ENCODE peak calls at places on chromosomes 6 and 20, in nine cellular contexts. B is IMR-90; S is stimulated activated CD4-positive, alpha-beta T cell treated with anti-CD3 and anti-CD28 coated beads, Interleukin-1b, Interleukin-23, amount 100 ng/mL, for 24 hours; Q is putamen; L is midbrain; O is CD4-positive, alpha-beta memory T cell; H is mucosa of gallbladder; E is PC-9; U is heart left ventricle. R is an unnamed sample.

GRCh38 chr6:161671117-161671516 is 397.3 kb upstream of the AGPAT4 start:
- DNase-seq in B (no peak), S (no peak), Q (no peak), L (no peak), O (no peak), H (no peak), E (no peak), U (no peak), R (no peak)

GRCh38 chr20:46939031-46939430 is 44.4 kb downstream of the EYA2 start:
- DNase-seq in B (no peak), S (no peak), Q (no peak), L (no peak), O (no peak), H (no peak), E (no peak), U (no peak), R (peak; percentile 21)

GRCh38 chr20:50569864-50570836 is 60.0 kb downstream of the PTPN1 start:
- DNase-seq in B (peak; percentile 37), S (no peak), Q (no peak), L (no peak), O (peak; percentile 34), H (no peak), E (peak; percentile 20), U (no peak), R (no peak)

GRCh38 chr6:168387911-168388310 is 53.1 kb upstream of the SMOC2 start:
- DNase-seq in B (no peak), S (no peak), Q (no peak), L (no peak), O (no peak), H (no peak), E (no peak), U (no peak), R (no peak)

GRCh38 chr20:40771848-40772247 is 82.8 kb upstream of the MAFB start:
- DNase-seq in B (no peak), S (no peak), Q (no peak), L (no peak), O (no peak), H (no peak), E (no peak), U (no peak), R (no peak)

GRCh38 chr20:31260326-31260932 is 3.0 kb downstream of the DEFB115 start:
- DNase-seq in B (no peak), S (no peak), Q (no peak), L (no peak), O (no peak), H (no peak), E (peak; percentile 9), U (no peak), R (peak; percentile 48)

GRCh38 chr6:41036601-41037000 is 2.4 kb downstream of the UNC5CL start:
- DNase-seq in B (no peak), S (no peak), Q (no peak), L (no peak), O (no peak), H (no peak), E (no peak), U (no peak), R (no peak)

GRCh38 chr20:1823421-1823892 is 71.8 kb upstream of the SIRPA start:
- DNase-seq in B (no peak), S (no peak), Q (no peak), L (no peak), O (no peak), H (no peak), E (no peak), U (no peak), R (no peak)

GRCh38 chr6:170122676-170123075 is 168.2 kb downstream of the DLL1 start:
- DNase-seq in B (no peak), S (no peak), Q (no peak), L (no peak), O (no peak), H (no peak), E (no peak), U (peak; percentile 15), R (no peak)

GRCh38 chr6:89925826-89926225 is 31.6 kb downstream of the GJA10 start:
- DNase-seq in B (peak; percentile 21), S (no peak), Q (no peak), L (no peak), O (no peak), H (no peak), E (no peak), U (no peak), R (no peak)

GRCh38 chr6:43493833-43494232 is 16.3 kb downstream of the LRRC73 start:
- DNase-seq in B (no peak), S (no peak), Q (no peak), L (peak; percentile 27), O (no peak), H (no peak), E (no peak), U (no peak), R (no peak)

GRCh38 chr6:126143650-126144260 is 157.4 kb downstream of the TRMT11 start:
- DNase-seq in B (no peak), S (no peak), Q (peak; percentile 38), L (peak; percentile 31), O (no peak), H (no peak), E (no peak), U (no peak), R (no peak)

GRCh38 chr6:136334853-136335252 is 45.2 kb upstream of the BCLAF1 start:
- DNase-seq in B (no peak), S (no peak), Q (no peak), L (no peak), O (no peak), H (no peak), E (no peak), U (no peak), R (no peak)

GRCh38 chr6:52063584-52064400 is 23.6 kb downstream of the PKHD1 start:
- DNase-seq in B (peak; percentile 30), S (peak; percentile 8), Q (no peak), L (peak; percentile 22), O (peak; percentile 59), H (peak; percentile 47), E (no peak), U (no peak), R (peak; percentile 48)

GRCh38 chr6:169898788-169899480 is 147.5 kb downstream of the ERMARD start:
- DNase-seq in B (no peak), S (no peak), Q (peak; percentile 42), L (no peak), O (no peak), H (no peak), E (no peak), U (peak; percentile 30), R (no peak)

GRCh38 chr6:81166770-81167169 is 585.7 kb downstream of the TENT5A start:
- DNase-seq in B (peak; percentile 28), S (no peak), Q (no peak), L (no peak), O (no peak), H (peak; percentile 20), E (no peak), U (no peak), R (no peak)

GRCh38 chr6:85552652-85553051 is 41.0 kb downstream of the SNX14 start:
- DNase-seq in B (no peak), S (no peak), Q (no peak), L (no peak), O (no peak), H (no peak), E (no peak), U (no peak), R (no peak)

GRCh38 chr6:52815167-52816092 is 11.8 kb upstream of the GSTA1 start:
- DNase-seq in B (peak; percentile 50), S (peak; percentile 8), Q (peak; percentile 4), L (peak; percentile 6), O (peak; percentile 22), H (peak; percentile 52), E (peak; percentile 51), U (peak; percentile 23), R (peak; percentile 61)

GRCh38 chr20:2032168-2032567 is 38.3 kb upstream of the PDYN start:
- DNase-seq in B (no peak), S (no peak), Q (peak; percentile 66), L (no peak), O (no peak), H (no peak), E (no peak), U (no peak), R (no peak)

GRCh38 chr6:169395080-169395805 is 141.6 kb upstream of the THBS2 start:
- DNase-seq in B (no peak), S (no peak), Q (no peak), L (no peak), O (no peak), H (no peak), E (no peak), U (no peak), R (no peak)

GRCh38 chr20:49803418-49803817 is 9.2 kb upstream of the SLC9A8 start:
- DNase-seq in B (no peak), S (no peak), Q (no peak), L (no peak), O (no peak), H (no peak), E (no peak), U (no peak), R (no peak)

GRCh38 chr20:49230021-49230420 is 10.8 kb downstream of the DDX27 start:
- DNase-seq in B (no peak), S (no peak), Q (no peak), L (no peak), O (no peak), H (no peak), E (no peak), U (no peak), R (no peak)

GRCh38 chr6:151257984-151258445 is 18.2 kb downstream of the AKAP12 start:
- DNase-seq in B (peak; percentile 52), S (no peak), Q (no peak), L (no peak), O (no peak), H (no peak), E (no peak), U (no peak), R (no peak)